ENCODE peak calls at places on chromosomes 1 and 21, in eight cellular contexts. One of them, this sample, is unnamed.
A peak's percentile ranks its signal among the peaks of the same experiment; 100 is the strongest.

GRCh38 chr1:213292653-213293052 is 241.6 kb downstream of the RPS6KC1 start:
- DNase-seq in HepG2: no peak
- DNase-seq in thoracic aorta: no peak
- DNase-seq in IMR-90: no peak
- DNase-seq in WERI-Rb-1: no peak
- DNase-seq in mesothelial cell of epicardium: no peak
- DNase-seq in cardiac muscle cell: no peak
- DNase-seq in nephron progenitor cell: no peak
- DNase-seq in this sample: no peak

GRCh38 chr1:202160377-202160940 is at the start of gene PTPN7:
- DNase-seq in HepG2: no peak
- DNase-seq in thoracic aorta: no peak
- DNase-seq in IMR-90: no peak
- DNase-seq in WERI-Rb-1: no peak
- DNase-seq in mesothelial cell of epicardium: no peak
- DNase-seq in cardiac muscle cell: no peak
- DNase-seq in nephron progenitor cell: no peak
- DNase-seq in this sample: no peak

GRCh38 chr1:223201967-223202366 is 58.9 kb upstream of the TLR5 start:
- DNase-seq in HepG2: no peak
- DNase-seq in thoracic aorta: no peak
- DNase-seq in IMR-90: no peak
- DNase-seq in WERI-Rb-1: no peak
- DNase-seq in mesothelial cell of epicardium: no peak
- DNase-seq in cardiac muscle cell: no peak
- DNase-seq in nephron progenitor cell: no peak
- DNase-seq in this sample: no peak

GRCh38 chr1:99533909-99534907 is 111.7 kb upstream of the PALMD start:
- DNase-seq in HepG2: no peak
- DNase-seq in thoracic aorta: no peak
- DNase-seq in IMR-90: no peak
- DNase-seq in WERI-Rb-1: no peak
- DNase-seq in mesothelial cell of epicardium: no peak
- DNase-seq in cardiac muscle cell: no peak
- DNase-seq in nephron progenitor cell: no peak
- DNase-seq in this sample: no peak

GRCh38 chr1:20992327-20993056 is 184.2 kb downstream of the EIF4G3 start:
- DNase-seq in HepG2: no peak
- DNase-seq in thoracic aorta: no peak
- DNase-seq in IMR-90: peak; percentile 55
- DNase-seq in WERI-Rb-1: no peak
- DNase-seq in mesothelial cell of epicardium: no peak
- DNase-seq in cardiac muscle cell: no peak
- DNase-seq in nephron progenitor cell: no peak
- DNase-seq in this sample: no peak

GRCh38 chr1:232136136-232136535 is 493.8 kb downstream of the SIPA1L2 start:
- DNase-seq in HepG2: no peak
- DNase-seq in thoracic aorta: no peak
- DNase-seq in IMR-90: no peak
- DNase-seq in WERI-Rb-1: no peak
- DNase-seq in mesothelial cell of epicardium: no peak
- DNase-seq in cardiac muscle cell: no peak
- DNase-seq in nephron progenitor cell: no peak
- DNase-seq in this sample: no peak

GRCh38 chr1:212685429-212685828 is 14.2 kb downstream of the BATF3 start:
- DNase-seq in HepG2: no peak
- DNase-seq in thoracic aorta: no peak
- DNase-seq in IMR-90: no peak
- DNase-seq in WERI-Rb-1: no peak
- DNase-seq in mesothelial cell of epicardium: no peak
- DNase-seq in cardiac muscle cell: no peak
- DNase-seq in nephron progenitor cell: no peak
- DNase-seq in this sample: no peak

GRCh38 chr21:18443085-18443484 is 39.5 kb upstream of the TMPRSS15 start:
- DNase-seq in HepG2: no peak
- DNase-seq in thoracic aorta: no peak
- DNase-seq in IMR-90: no peak
- DNase-seq in WERI-Rb-1: no peak
- DNase-seq in mesothelial cell of epicardium: no peak
- DNase-seq in cardiac muscle cell: peak; percentile 5
- DNase-seq in nephron progenitor cell: no peak
- DNase-seq in this sample: no peak

GRCh38 chr1:80847904-80848303 is 952.8 kb upstream of the ADGRL2 start:
- DNase-seq in HepG2: no peak
- DNase-seq in thoracic aorta: no peak
- DNase-seq in IMR-90: no peak
- DNase-seq in WERI-Rb-1: no peak
- DNase-seq in mesothelial cell of epicardium: no peak
- DNase-seq in cardiac muscle cell: no peak
- DNase-seq in nephron progenitor cell: no peak
- DNase-seq in this sample: no peak

GRCh38 chr1:208013210-208013609 is 102.3 kb upstream of the CD34 start:
- DNase-seq in HepG2: no peak
- DNase-seq in thoracic aorta: no peak
- DNase-seq in IMR-90: no peak
- DNase-seq in WERI-Rb-1: peak; percentile 88
- DNase-seq in mesothelial cell of epicardium: no peak
- DNase-seq in cardiac muscle cell: no peak
- DNase-seq in nephron progenitor cell: no peak
- DNase-seq in this sample: no peak

GRCh38 chr21:45130324-45130774 is 56.0 kb downstream of the ADARB1 start:
- DNase-seq in HepG2: no peak
- DNase-seq in thoracic aorta: no peak
- DNase-seq in IMR-90: peak; percentile 84
- DNase-seq in WERI-Rb-1: no peak
- DNase-seq in mesothelial cell of epicardium: no peak
- DNase-seq in cardiac muscle cell: peak; percentile 63
- DNase-seq in nephron progenitor cell: no peak
- DNase-seq in this sample: no peak

GRCh38 chr1:94683886-94684285 is 136.3 kb upstream of the SLC44A3 start:
- DNase-seq in HepG2: no peak
- DNase-seq in thoracic aorta: no peak
- DNase-seq in IMR-90: no peak
- DNase-seq in WERI-Rb-1: no peak
- DNase-seq in mesothelial cell of epicardium: no peak
- DNase-seq in cardiac muscle cell: no peak
- DNase-seq in nephron progenitor cell: no peak
- DNase-seq in this sample: no peak

GRCh38 chr1:109933856-109934711 is 23.4 kb downstream of the CSF1 start:
- DNase-seq in HepG2: peak; percentile 55
- DNase-seq in thoracic aorta: no peak
- DNase-seq in IMR-90: peak; percentile 96
- DNase-seq in WERI-Rb-1: no peak
- DNase-seq in mesothelial cell of epicardium: no peak
- DNase-seq in cardiac muscle cell: no peak
- DNase-seq in nephron progenitor cell: no peak
- DNase-seq in this sample: peak; percentile 39

GRCh38 chr1:224544276-224544675 is 71.8 kb upstream of the CNIH3 start:
- DNase-seq in HepG2: no peak
- DNase-seq in thoracic aorta: no peak
- DNase-seq in IMR-90: peak; percentile 47
- DNase-seq in WERI-Rb-1: no peak
- DNase-seq in mesothelial cell of epicardium: no peak
- DNase-seq in cardiac muscle cell: no peak
- DNase-seq in nephron progenitor cell: no peak
- DNase-seq in this sample: no peak
- TF ChIP-seq CTCF in HepG2: no peak
- TF ChIP-seq CTCF in thoracic aorta: no peak
- TF ChIP-seq CTCF in IMR-90: no peak
- TF ChIP-seq CTCF in WERI-Rb-1: no peak
- TF ChIP-seq CTCF in mesothelial cell of epicardium: no peak
- TF ChIP-seq CTCF in cardiac muscle cell: no peak
- TF ChIP-seq CTCF in nephron progenitor cell: no peak
- TF ChIP-seq CTCF in this sample: no peak

GRCh38 chr1:162021124-162021523 is 2.5 kb downstream of the OLFML2B start:
- DNase-seq in HepG2: no peak
- DNase-seq in thoracic aorta: no peak
- DNase-seq in IMR-90: no peak
- DNase-seq in WERI-Rb-1: no peak
- DNase-seq in mesothelial cell of epicardium: no peak
- DNase-seq in cardiac muscle cell: no peak
- DNase-seq in nephron progenitor cell: no peak
- DNase-seq in this sample: no peak

GRCh38 chr1:162023181-162023546 is 505 bp downstream of the OLFML2B start:
- DNase-seq in HepG2: no peak
- DNase-seq in thoracic aorta: no peak
- DNase-seq in IMR-90: no peak
- DNase-seq in WERI-Rb-1: no peak
- DNase-seq in mesothelial cell of epicardium: no peak
- DNase-seq in cardiac muscle cell: no peak
- DNase-seq in nephron progenitor cell: no peak
- DNase-seq in this sample: no peak

GRCh38 chr1:162026906-162027305 is 3.2 kb upstream of the OLFML2B start:
- DNase-seq in HepG2: no peak
- DNase-seq in thoracic aorta: no peak
- DNase-seq in IMR-90: no peak
- DNase-seq in WERI-Rb-1: no peak
- DNase-seq in mesothelial cell of epicardium: no peak
- DNase-seq in cardiac muscle cell: no peak
- DNase-seq in nephron progenitor cell: no peak
- DNase-seq in this sample: no peak

GRCh38 chr1:162022626-162023025 is 1.0 kb downstream of the OLFML2B start:
- DNase-seq in HepG2: no peak
- DNase-seq in thoracic aorta: no peak
- DNase-seq in IMR-90: no peak
- DNase-seq in WERI-Rb-1: no peak
- DNase-seq in mesothelial cell of epicardium: no peak
- DNase-seq in cardiac muscle cell: no peak
- DNase-seq in nephron progenitor cell: no peak
- DNase-seq in this sample: no peak

DNA sequence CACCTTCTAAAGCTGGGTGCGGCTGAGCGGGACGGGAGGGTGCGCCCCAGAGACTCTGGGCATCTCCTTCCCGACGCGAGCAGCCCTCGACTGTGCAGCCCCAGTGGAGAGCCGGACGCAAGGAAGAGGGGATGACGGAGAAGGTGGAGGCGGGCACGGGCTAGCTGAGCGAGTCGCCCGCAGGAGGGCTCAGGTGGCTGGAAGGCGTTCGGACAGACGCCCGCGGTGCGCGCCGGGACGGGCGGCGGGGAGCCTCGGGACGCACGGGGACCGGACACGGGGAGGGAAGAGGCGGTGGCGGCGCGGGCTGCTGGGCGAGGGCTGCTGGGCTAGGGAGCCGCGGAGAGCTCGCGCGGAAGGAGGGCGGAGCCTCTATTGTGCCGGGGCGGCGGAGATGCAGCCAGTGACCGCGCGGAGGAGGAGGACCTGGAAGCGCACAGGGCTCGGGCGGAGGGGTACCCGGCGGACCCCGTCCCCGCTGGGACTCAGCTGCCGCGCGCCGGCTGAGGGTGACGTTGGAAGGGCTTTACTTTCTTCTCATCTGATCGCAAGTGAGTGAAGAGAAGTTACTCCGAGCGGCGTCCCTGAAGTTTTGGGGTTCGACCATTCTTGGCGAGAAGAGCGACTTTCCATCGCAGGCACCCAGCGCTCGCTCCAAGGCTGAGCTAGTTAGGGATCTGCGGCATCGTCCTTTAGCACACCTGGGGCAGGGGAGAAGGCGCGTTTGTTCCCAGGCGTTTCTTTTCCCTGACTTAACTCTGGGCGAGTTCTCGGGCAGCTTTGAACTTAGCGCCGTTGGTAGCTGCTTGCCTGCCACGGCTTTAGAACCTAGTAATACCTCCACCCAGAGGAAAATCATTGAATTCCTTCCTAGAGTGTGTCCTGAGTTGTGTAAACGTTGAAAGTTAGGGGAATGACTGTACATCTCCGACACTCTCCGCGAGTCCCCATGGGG is at the start of gene OLFML2B:
- DNase-seq in HepG2: peak; percentile 58
- DNase-seq in thoracic aorta: no peak
- DNase-seq in IMR-90: peak; percentile 76
- DNase-seq in WERI-Rb-1: peak; percentile 75
- DNase-seq in mesothelial cell of epicardium: peak; percentile 77
- DNase-seq in cardiac muscle cell: peak; percentile 74
- DNase-seq in nephron progenitor cell: peak; percentile 87
- DNase-seq in this sample: peak; percentile 84
- TF ChIP-seq CTCF in HepG2: peak; percentile 41
- TF ChIP-seq CTCF in thoracic aorta: peak; percentile 32
- TF ChIP-seq CTCF in IMR-90: peak; percentile 52
- TF ChIP-seq CTCF in WERI-Rb-1: peak; percentile 41
- TF ChIP-seq CTCF in mesothelial cell of epicardium: no peak
- TF ChIP-seq CTCF in cardiac muscle cell: peak; percentile 44
- TF ChIP-seq CTCF in nephron progenitor cell: no peak
- TF ChIP-seq CTCF in this sample: peak; percentile 51

GRCh38 chr1:219316066-219316465 is 142.4 kb downstream of the LYPLAL1 start:
- DNase-seq in HepG2: no peak
- DNase-seq in thoracic aorta: no peak
- DNase-seq in IMR-90: no peak
- DNase-seq in WERI-Rb-1: no peak
- DNase-seq in mesothelial cell of epicardium: no peak
- DNase-seq in cardiac muscle cell: no peak
- DNase-seq in nephron progenitor cell: no peak
- DNase-seq in this sample: no peak

GRCh38 chr1:219313961-219314360 is 140.3 kb downstream of the LYPLAL1 start:
- DNase-seq in HepG2: no peak
- DNase-seq in thoracic aorta: no peak
- DNase-seq in IMR-90: no peak
- DNase-seq in WERI-Rb-1: no peak
- DNase-seq in mesothelial cell of epicardium: no peak
- DNase-seq in cardiac muscle cell: no peak
- DNase-seq in nephron progenitor cell: no peak
- DNase-seq in this sample: no peak

GRCh38 chr1:219308367-219308766 is 134.7 kb downstream of the LYPLAL1 start:
- DNase-seq in HepG2: no peak
- DNase-seq in thoracic aorta: no peak
- DNase-seq in IMR-90: no peak
- DNase-seq in WERI-Rb-1: no peak
- DNase-seq in mesothelial cell of epicardium: no peak
- DNase-seq in cardiac muscle cell: no peak
- DNase-seq in nephron progenitor cell: no peak
- DNase-seq in this sample: no peak

GRCh38 chr1:219310181-219310728 is 136.6 kb downstream of the LYPLAL1 start:
- DNase-seq in HepG2: peak; percentile 99
- DNase-seq in thoracic aorta: no peak
- DNase-seq in IMR-90: no peak
- DNase-seq in WERI-Rb-1: no peak
- DNase-seq in mesothelial cell of epicardium: no peak
- DNase-seq in cardiac muscle cell: no peak
- DNase-seq in nephron progenitor cell: no peak
- DNase-seq in this sample: no peak

DNA sequence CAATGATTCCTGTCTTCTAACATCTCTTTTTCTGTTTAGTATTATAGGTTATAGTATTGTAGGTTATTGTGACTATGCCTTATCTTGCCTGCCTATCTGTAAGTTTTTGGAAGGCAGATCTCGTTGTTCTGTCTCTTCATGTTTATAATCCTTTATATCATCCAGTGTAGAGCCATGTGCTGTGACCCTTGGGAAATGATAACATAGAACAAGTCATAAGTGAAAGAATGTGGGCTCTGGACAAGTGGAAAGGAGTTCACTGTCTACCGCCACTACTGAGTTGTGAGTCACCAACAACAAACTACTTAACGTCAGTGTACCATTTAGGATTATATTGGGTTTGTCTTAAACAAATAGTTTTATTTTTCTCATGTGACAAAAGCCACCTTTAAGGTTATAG is 139.3 kb downstream of the LYPLAL1 start:
- DNase-seq in HepG2: peak; percentile 63
- DNase-seq in thoracic aorta: no peak
- DNase-seq in IMR-90: peak; percentile 92
- DNase-seq in WERI-Rb-1: no peak
- DNase-seq in mesothelial cell of epicardium: no peak
- DNase-seq in cardiac muscle cell: no peak
- DNase-seq in nephron progenitor cell: no peak
- DNase-seq in this sample: no peak
- TF ChIP-seq CTCF in HepG2: no peak
- TF ChIP-seq CTCF in thoracic aorta: no peak
- TF ChIP-seq CTCF in IMR-90: no peak
- TF ChIP-seq CTCF in WERI-Rb-1: no peak
- TF ChIP-seq CTCF in mesothelial cell of epicardium: no peak
- TF ChIP-seq CTCF in cardiac muscle cell: no peak
- TF ChIP-seq CTCF in nephron progenitor cell: no peak
- TF ChIP-seq CTCF in this sample: no peak

GRCh38 chr1:150072959-150073358 is 5.4 kb downstream of the VPS45 start:
- DNase-seq in HepG2: no peak
- DNase-seq in thoracic aorta: no peak
- DNase-seq in IMR-90: peak; percentile 55
- DNase-seq in WERI-Rb-1: no peak
- DNase-seq in mesothelial cell of epicardium: no peak
- DNase-seq in cardiac muscle cell: no peak
- DNase-seq in nephron progenitor cell: no peak
- DNase-seq in this sample: no peak
- TF ChIP-seq CTCF in HepG2: peak; percentile 6
- TF ChIP-seq CTCF in thoracic aorta: peak; percentile 57
- TF ChIP-seq CTCF in IMR-90: peak; percentile 64
- TF ChIP-seq CTCF in WERI-Rb-1: no peak
- TF ChIP-seq CTCF in mesothelial cell of epicardium: no peak
- TF ChIP-seq CTCF in cardiac muscle cell: peak; percentile 46
- TF ChIP-seq CTCF in nephron progenitor cell: peak; percentile 16
- TF ChIP-seq CTCF in this sample: peak; percentile 40

This sample was measured in type B pancreatic cell.